ENCODE peak calls at places on chromosomes 5 and 9, in four cellular contexts. Z, F, D and T are unnamed samples.
A peak's percentile ranks its signal among the peaks of the same experiment; 100 is the strongest.

GRCh38 chr5:9898319-9898718 is 268.2 kb upstream of the TAS2R1 start:
- DNase-seq in Z (peak; percentile 15), F (peak; percentile 76), D (peak; percentile 31), T (no peak)

GRCh38 chr9:93114169-93114983 is 18.4 kb downstream of the CARD19 start:
- DNase-seq in Z (no peak), F (no peak), D (no peak), T (no peak)

GRCh38 chr9:137762414-137763061 is 115.0 kb upstream of the CACNA1B start:
- DNase-seq in Z (no peak), F (no peak), D (no peak), T (no peak)

GRCh38 chr9:82091610-82092009 is 103.0 kb downstream of the SPATA31D1 start:
- DNase-seq in Z (no peak), F (no peak), D (no peak), T (no peak)

GRCh38 chr9:71664566-71664965 is 103.7 kb downstream of the CEMIP2 start:
- DNase-seq in Z (no peak), F (no peak), D (peak; percentile 39), T (no peak)

GRCh38 chr5:155616779-155617392 is 603.3 kb downstream of the KIF4B start:
- DNase-seq in Z (peak; percentile 52), F (peak; percentile 5), D (peak; percentile 16), T (peak; percentile 14)

GRCh38 chr9:15873573-15874177 is 320.8 kb downstream of the CCDC171 start:
- DNase-seq in Z (peak; percentile 30), F (peak; percentile 70), D (peak; percentile 42), T (peak; percentile 52)

GRCh38 chr5:181044662-181045305 is 4.7 kb downstream of the BTNL9 start:
- DNase-seq in Z (no peak), F (no peak), D (no peak), T (no peak)

GRCh38 chr5:78508231-78508765 is 140.3 kb downstream of the LHFPL2 start:
- DNase-seq in Z (no peak), F (no peak), D (no peak), T (no peak)

GRCh38 chr5:109350537-109351270 is 59.1 kb downstream of the PJA2 start:
- DNase-seq in Z (no peak), F (no peak), D (no peak), T (no peak)

GRCh38 chr9:106861585-106862114 is 1.3 kb upstream of the ZNF462 start:
- DNase-seq in Z (no peak), F (no peak), D (no peak), T (no peak)

GRCh38 chr5:110956280-110956912 is 115.1 kb upstream of the TSLP start:
- DNase-seq in Z (no peak), F (no peak), D (no peak), T (no peak)

GRCh38 chr5:180607861-180608571 is 16.7 kb upstream of the SCGB3A1 start:
- DNase-seq in Z (no peak), F (no peak), D (no peak), T (no peak)

GRCh38 chr5:163548649-163549048 is 43.2 kb downstream of the MAT2B start:
- DNase-seq in Z (no peak), F (no peak), D (peak; percentile 47), T (no peak)

GRCh38 chr5:103013933-103014552 is 105.9 kb downstream of the GIN1 start:
- DNase-seq in Z (no peak), F (no peak), D (no peak), T (no peak)

GRCh38 chr9:127979333-127980055 is 1.3 kb downstream of the EEIG1 start:
- DNase-seq in Z (no peak), F (peak; percentile 62), D (peak; percentile 52), T (no peak)

GRCh38 chr9:131608469-131609115 is 63.3 kb downstream of the PRRT1B start:
- DNase-seq in Z (peak; percentile 52), F (peak; percentile 89), D (peak; percentile 14), T (peak; percentile 27)

GRCh38 chr5:55037046-55037771 is 13.2 kb downstream of the GZMK start:
- DNase-seq in Z (no peak), F (no peak), D (no peak), T (no peak)

GRCh38 chr5:33153891-33154290 is 286.9 kb upstream of the TARS1 start:
- DNase-seq in Z (no peak), F (no peak), D (no peak), T (no peak)

GRCh38 chr5:14086261-14086660 is 56.9 kb upstream of the TRIO start:
- DNase-seq in Z (no peak), F (no peak), D (no peak), T (no peak)

GRCh38 chr5:141558150-141558549 is 60.6 kb downstream of the DIAPH1 start:
- DNase-seq in Z (no peak), F (no peak), D (no peak), T (peak; percentile 7)

GRCh38 chr9:88173378-88173999 is 35.2 kb upstream of the SPATA31C2 start:
- DNase-seq in Z (no peak), F (peak; percentile 22), D (peak; percentile 74), T (peak; percentile 51)

GRCh38 chr9:100499866-100500265 is 26.9 kb downstream of the TMEFF1 start:
- DNase-seq in Z (no peak), F (peak; percentile 82), D (no peak), T (no peak)

GRCh38 chr5:21711854-21712752 is 1141.0 kb downstream of the CDH12 start:
- DNase-seq in Z (no peak), F (peak; percentile 14), D (no peak), T (no peak)

GRCh38 chr5:143576721-143577484 is 173.4 kb upstream of the NR3C1 start:
- DNase-seq in Z (no peak), F (no peak), D (no peak), T (no peak)

GRCh38 chr5:27472875-27473274 is 434.5 kb upstream of the CDH9 start:
- DNase-seq in Z (no peak), F (peak; percentile 19), D (peak; percentile 26), T (peak; percentile 47)

GRCh38 chr9:137160054-137160425 is 9.8 kb downstream of the LRRC26 start:
- DNase-seq in Z (no peak), F (no peak), D (no peak), T (no peak)

GRCh38 chr9:77839459-77840140 is 191.5 kb upstream of the GNA14 start:
- DNase-seq in Z (no peak), F (no peak), D (no peak), T (peak; percentile 73)

GRCh38 chr9:4258321-4259093 is 41.4 kb downstream of the GLIS3 start:
- DNase-seq in Z (no peak), F (no peak), D (no peak), T (no peak)

GRCh38 chr5:94745786-94746730 is 127.6 kb downstream of the SLF1 start:
- DNase-seq in Z (no peak), F (no peak), D (no peak), T (no peak)

GRCh38 chr5:42943931-42944631 is 96.0 kb downstream of the ANXA2R start:
- DNase-seq in Z (peak; percentile 11), F (no peak), D (no peak), T (no peak)

GRCh38 chr5:157442989-157443619 is 16.9 kb upstream of the NIPAL4 start:
- DNase-seq in Z (no peak), F (no peak), D (no peak), T (no peak)

GRCh38 chr9:20620658-20621552 is 1.4 kb downstream of the MLLT3 start:
- DNase-seq in Z (peak; percentile 27), F (peak; percentile 44), D (peak; percentile 40), T (no peak)

GRCh38 chr9:6239694-6240093 is 24.1 kb downstream of the IL33 start:
- DNase-seq in Z (no peak), F (no peak), D (no peak), T (no peak)

GRCh38 chr5:78287833-78288232 is 6.7 kb downstream of the AP3B1 start:
- DNase-seq in Z (no peak), F (no peak), D (no peak), T (no peak)

GRCh38 chr9:97388721-97389238 is 23.1 kb upstream of the TDRD7 start:
- DNase-seq in Z (no peak), F (no peak), D (no peak), T (no peak)

GRCh38 chr9:17580119-17580518 is 1.3 kb downstream of the SH3GL2 start:
- DNase-seq in Z (no peak), F (peak; percentile 63), D (no peak), T (no peak)

GRCh38 chr5:125865166-125865815 is 557.9 kb upstream of the GRAMD2B start:
- DNase-seq in Z (no peak), F (no peak), D (no peak), T (no peak)

GRCh38 chr5:43065384-43066230 is 25.5 kb upstream of the ANXA2R start:
- DNase-seq in Z (peak; percentile 20), F (peak; percentile 37), D (peak; percentile 53), T (peak; percentile 66)